ENCODE peak calls at places on chromosomes 5 and 9, in eight cellular contexts. One of them, this sample, is unnamed.

GRCh38 chr5:142298789-142299188 is 26.0 kb downstream of the SPRY4 start:
- DNase-seq in spleen: no peak
- DNase-seq in Peyer's patch: no peak
- DNase-seq in endothelial cell of umbilical vein: no peak
- DNase-seq in body of pancreas: no peak
- DNase-seq in HCT116: no peak
- DNase-seq in stomach: no peak
- DNase-seq in uterus: no peak
- DNase-seq in this sample: no peak

GRCh38 chr5:111151998-111152397 is 59.9 kb downstream of the WDR36 start:
- DNase-seq in Peyer's patch: no peak
- DNase-seq in HCT116: no peak
- DNase-seq in spleen: no peak
- DNase-seq in endothelial cell of umbilical vein: no peak
- DNase-seq in uterus: no peak
- DNase-seq in body of pancreas: no peak
- DNase-seq in stomach: no peak
- DNase-seq in this sample: no peak

GRCh38 chr9:35771524-35771923 is 17.4 kb upstream of the MSMP start:
- DNase-seq in stomach: peak; percentile 77
- DNase-seq in uterus: no peak
- DNase-seq in endothelial cell of umbilical vein: peak; percentile 94
- DNase-seq in spleen: no peak
- DNase-seq in body of pancreas: peak; percentile 79
- DNase-seq in Peyer's patch: no peak
- DNase-seq in HCT116: no peak
- DNase-seq in this sample: no peak

GRCh38 chr5:172661536-172661935 is 20.5 kb downstream of the NEURL1B start:
- DNase-seq in spleen: peak; percentile 36
- DNase-seq in Peyer's patch: no peak
- DNase-seq in uterus: no peak
- DNase-seq in stomach: no peak
- DNase-seq in HCT116: no peak
- DNase-seq in endothelial cell of umbilical vein: no peak
- DNase-seq in body of pancreas: no peak
- DNase-seq in this sample: no peak

GRCh38 chr5:123763201-123763600 is 251.2 kb downstream of the CSNK1G3 start:
- DNase-seq in body of pancreas: no peak
- DNase-seq in endothelial cell of umbilical vein: no peak
- DNase-seq in Peyer's patch: no peak
- DNase-seq in spleen: no peak
- DNase-seq in stomach: no peak
- DNase-seq in uterus: no peak
- DNase-seq in HCT116: no peak
- DNase-seq in this sample: no peak

GRCh38 chr5:80797428-80798024 is 142.7 kb upstream of the DHFR start:
- DNase-seq in spleen: no peak
- DNase-seq in endothelial cell of umbilical vein: no peak
- DNase-seq in HCT116: no peak
- DNase-seq in uterus: no peak
- DNase-seq in stomach: no peak
- DNase-seq in Peyer's patch: no peak
- DNase-seq in body of pancreas: no peak
- DNase-seq in this sample: no peak

GRCh38 chr9:92887880-92888338 is 10.1 kb upstream of the ZNF484 start:
- DNase-seq in spleen: no peak
- DNase-seq in HCT116: no peak
- DNase-seq in Peyer's patch: no peak
- DNase-seq in uterus: no peak
- DNase-seq in endothelial cell of umbilical vein: no peak
- DNase-seq in stomach: no peak
- DNase-seq in body of pancreas: no peak
- DNase-seq in this sample: no peak

GRCh38 chr9:75624984-75625383 is 265.5 kb upstream of the PCSK5 start:
- DNase-seq in Peyer's patch: no peak
- DNase-seq in body of pancreas: no peak
- DNase-seq in stomach: no peak
- DNase-seq in spleen: no peak
- DNase-seq in uterus: no peak
- DNase-seq in endothelial cell of umbilical vein: no peak
- DNase-seq in HCT116: no peak
- DNase-seq in this sample: no peak

GRCh38 chr5:172644229-172644628 is 3.2 kb downstream of the NEURL1B start:
- DNase-seq in stomach: no peak
- DNase-seq in Peyer's patch: peak; percentile 86
- DNase-seq in body of pancreas: no peak
- DNase-seq in spleen: no peak
- DNase-seq in uterus: no peak
- DNase-seq in endothelial cell of umbilical vein: no peak
- DNase-seq in HCT116: no peak
- DNase-seq in this sample: no peak

GRCh38 chr5:84017704-84018240 is 297.1 kb upstream of the HAPLN1 start:
- DNase-seq in uterus: no peak
- DNase-seq in stomach: no peak
- DNase-seq in body of pancreas: no peak
- DNase-seq in Peyer's patch: no peak
- DNase-seq in endothelial cell of umbilical vein: peak; percentile 41
- DNase-seq in spleen: no peak
- DNase-seq in HCT116: no peak
- DNase-seq in this sample: no peak

GRCh38 chr5:35881758-35882157 is 25.1 kb downstream of the IL7R start:
- DNase-seq in body of pancreas: no peak
- DNase-seq in endothelial cell of umbilical vein: no peak
- DNase-seq in Peyer's patch: no peak
- DNase-seq in stomach: no peak
- DNase-seq in spleen: no peak
- DNase-seq in uterus: no peak
- DNase-seq in HCT116: no peak
- DNase-seq in this sample: no peak

GRCh38 chr9:81382281-81382680 is 307.1 kb downstream of the TLE1 start:
- DNase-seq in Peyer's patch: no peak
- DNase-seq in body of pancreas: no peak
- DNase-seq in spleen: no peak
- DNase-seq in HCT116: no peak
- DNase-seq in stomach: no peak
- DNase-seq in endothelial cell of umbilical vein: no peak
- DNase-seq in uterus: no peak
- DNase-seq in this sample: no peak

GRCh38 chr9:138043411-138044345 is 166.1 kb downstream of the CACNA1B start:
- DNase-seq in uterus: no peak
- DNase-seq in body of pancreas: peak; percentile 5
- DNase-seq in stomach: peak; percentile 17
- DNase-seq in HCT116: no peak
- DNase-seq in endothelial cell of umbilical vein: no peak
- DNase-seq in Peyer's patch: peak; percentile 23
- DNase-seq in spleen: peak; percentile 45
- DNase-seq in this sample: no peak

GRCh38 chr9:129318121-129319075 is 140.3 kb upstream of the IER5L start:
- DNase-seq in spleen: peak; percentile 64
- DNase-seq in endothelial cell of umbilical vein: no peak
- DNase-seq in HCT116: no peak
- DNase-seq in Peyer's patch: peak; percentile 44
- DNase-seq in stomach: peak; percentile 23
- DNase-seq in uterus: peak; percentile 46
- DNase-seq in body of pancreas: no peak
- DNase-seq in this sample: peak; percentile 69

GRCh38 chr9:121642758-121643157 is 8.7 kb upstream of the DAB2IP start:
- DNase-seq in uterus: no peak
- DNase-seq in body of pancreas: no peak
- DNase-seq in stomach: no peak
- DNase-seq in Peyer's patch: no peak
- DNase-seq in HCT116: no peak
- DNase-seq in endothelial cell of umbilical vein: no peak
- DNase-seq in spleen: peak; percentile 4
- DNase-seq in this sample: no peak

GRCh38 chr9:27303219-27303618 is 6.3 kb upstream of the EQTN start:
- DNase-seq in Peyer's patch: no peak
- DNase-seq in endothelial cell of umbilical vein: no peak
- DNase-seq in spleen: no peak
- DNase-seq in stomach: no peak
- DNase-seq in body of pancreas: no peak
- DNase-seq in uterus: no peak
- DNase-seq in HCT116: no peak
- DNase-seq in this sample: peak; percentile 17

GRCh38 chr5:99019812-99020697 is 91.2 kb upstream of the CHD1 start:
- DNase-seq in stomach: no peak
- DNase-seq in Peyer's patch: no peak
- DNase-seq in spleen: no peak
- DNase-seq in HCT116: peak; percentile 65
- DNase-seq in body of pancreas: no peak
- DNase-seq in endothelial cell of umbilical vein: peak; percentile 93
- DNase-seq in uterus: no peak
- DNase-seq in this sample: no peak

GRCh38 chr9:34505370-34506120 is 17.2 kb downstream of the ENHO start:
- DNase-seq in HCT116: no peak
- DNase-seq in stomach: no peak
- DNase-seq in Peyer's patch: peak; percentile 14
- DNase-seq in uterus: no peak
- DNase-seq in body of pancreas: no peak
- DNase-seq in endothelial cell of umbilical vein: no peak
- DNase-seq in spleen: no peak
- DNase-seq in this sample: no peak

GRCh38 chr9:106387965-106388364 is 475.0 kb upstream of the ZNF462 start:
- DNase-seq in Peyer's patch: no peak
- DNase-seq in body of pancreas: no peak
- DNase-seq in spleen: no peak
- DNase-seq in HCT116: no peak
- DNase-seq in stomach: no peak
- DNase-seq in endothelial cell of umbilical vein: no peak
- DNase-seq in uterus: no peak
- DNase-seq in this sample: no peak
- H3K4me1 ChIP-seq in Peyer's patch: no peaks in the 10 kb centered on the region
- H3K4me1 ChIP-seq in body of pancreas: no peaks in the 10 kb centered on the region
- H3K4me1 ChIP-seq in spleen: no peaks in the 10 kb centered on the region
- H3K4me1 ChIP-seq in HCT116: no peaks in the 10 kb centered on the region
- H3K4me1 ChIP-seq in stomach: no peaks in the 10 kb centered on the region
- H3K4me1 ChIP-seq in endothelial cell of umbilical vein: no peaks in the 10 kb centered on the region
- H3K4me1 ChIP-seq in uterus: no peaks in the 10 kb centered on the region
- H3K4me1 ChIP-seq in this sample: no peaks in the 10 kb centered on the region

GRCh38 chr5:163459888-163460561 is at the start of gene NUDCD2:
- DNase-seq in stomach: peak; percentile 95
- DNase-seq in endothelial cell of umbilical vein: peak; percentile 99
- DNase-seq in spleen: peak; percentile 99
- DNase-seq in uterus: peak; percentile 96
- DNase-seq in HCT116: peak; percentile 97
- DNase-seq in Peyer's patch: peak; percentile 97
- DNase-seq in body of pancreas: peak; percentile 96
- DNase-seq in this sample: peak; percentile 97
- TF ChIP-seq CTCF in stomach: peak; percentile 12
- TF ChIP-seq CTCF in endothelial cell of umbilical vein: peak; percentile 45
- TF ChIP-seq CTCF in spleen: peak; percentile 18
- TF ChIP-seq CTCF in uterus: peak; percentile 25
- TF ChIP-seq CTCF in HCT116: peak; percentile 24
- TF ChIP-seq CTCF in Peyer's patch: peak; percentile 28
- TF ChIP-seq CTCF in body of pancreas: no peak
- TF ChIP-seq CTCF in this sample: no peak

GRCh38 chr5:126591549-126591948 is 3.5 kb downstream of the ALDH7A1 start:
- DNase-seq in body of pancreas: no peak
- DNase-seq in stomach: no peak
- DNase-seq in uterus: no peak
- DNase-seq in endothelial cell of umbilical vein: no peak
- DNase-seq in spleen: no peak
- DNase-seq in HCT116: no peak
- DNase-seq in Peyer's patch: no peak
- DNase-seq in this sample: no peak

GRCh38 chr5:126595486-126596083 is 566 bp upstream of the ALDH7A1 start:
- DNase-seq in body of pancreas: no peak
- DNase-seq in endothelial cell of umbilical vein: no peak
- DNase-seq in HCT116: no peak
- DNase-seq in Peyer's patch: no peak
- DNase-seq in spleen: no peak
- DNase-seq in stomach: no peak
- DNase-seq in uterus: no peak
- DNase-seq in this sample: no peak

GRCh38 chr5:126594077-126594476 is 942 bp downstream of the ALDH7A1 start:
- DNase-seq in spleen: no peak
- DNase-seq in body of pancreas: no peak
- DNase-seq in HCT116: no peak
- DNase-seq in stomach: no peak
- DNase-seq in uterus: no peak
- DNase-seq in endothelial cell of umbilical vein: peak; percentile 25
- DNase-seq in Peyer's patch: no peak
- DNase-seq in this sample: no peak

GRCh38 chr5:126597156-126597555 is 2.1 kb upstream of the ALDH7A1 start:
- DNase-seq in body of pancreas: no peak
- DNase-seq in uterus: no peak
- DNase-seq in HCT116: no peak
- DNase-seq in spleen: no peak
- DNase-seq in stomach: no peak
- DNase-seq in Peyer's patch: no peak
- DNase-seq in endothelial cell of umbilical vein: peak; percentile 92
- DNase-seq in this sample: no peak

DNA sequence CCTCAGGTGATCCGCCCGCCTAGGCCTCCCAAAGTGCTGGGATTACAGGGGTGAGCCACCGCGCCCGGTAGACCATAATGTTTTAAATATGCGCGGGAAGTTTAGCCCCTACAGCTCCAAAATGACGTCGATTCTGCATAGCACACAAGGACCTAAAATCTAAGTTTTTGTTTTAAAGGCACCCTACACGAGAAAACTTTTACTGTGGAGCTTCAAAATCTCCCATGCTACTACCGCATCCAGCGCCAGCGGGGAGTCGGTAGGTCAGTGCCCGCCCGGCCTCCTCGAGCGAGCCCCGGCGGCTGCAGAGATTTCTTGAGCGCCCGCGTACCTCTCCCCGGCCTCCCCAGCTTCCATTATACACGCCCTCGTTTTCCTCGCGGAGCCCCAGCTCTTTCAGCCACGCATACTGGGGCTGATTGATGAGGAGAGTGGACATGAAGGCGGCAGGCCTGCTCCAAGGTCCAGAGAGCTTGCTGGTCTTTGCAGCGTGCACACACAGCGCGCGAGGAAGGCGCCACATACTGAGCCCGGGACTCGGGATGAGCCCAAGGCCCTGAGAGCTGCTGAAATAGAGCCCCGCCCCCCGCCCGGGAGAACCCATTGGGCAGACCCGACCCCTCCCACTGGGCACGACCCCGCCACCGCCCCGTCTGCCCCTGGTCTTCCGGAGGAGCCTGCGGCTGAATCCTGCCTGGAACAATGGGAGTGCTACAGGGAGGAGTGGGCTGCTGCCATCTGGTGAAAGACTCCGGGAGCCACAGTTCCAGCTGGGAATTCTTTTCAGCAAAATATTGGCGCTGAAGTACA is at the start of gene ALDH7A1:
- DNase-seq in Peyer's patch: peak; percentile 90
- DNase-seq in HCT116: peak; percentile 83
- DNase-seq in spleen: peak; percentile 87
- DNase-seq in stomach: peak; percentile 89
- DNase-seq in uterus: peak; percentile 92
- DNase-seq in body of pancreas: peak; percentile 96
- DNase-seq in endothelial cell of umbilical vein: peak; percentile 96
- DNase-seq in this sample: peak; percentile 95
- TF ChIP-seq POLR2A in Peyer's patch: peak; percentile 41
- TF ChIP-seq POLR2A in HCT116: peak; percentile 91
- TF ChIP-seq POLR2A in spleen: peak; percentile 34
- TF ChIP-seq POLR2A in stomach: no peak
- TF ChIP-seq POLR2A in uterus: peak; percentile 57
- TF ChIP-seq POLR2A in body of pancreas: peak; percentile 67
- TF ChIP-seq POLR2A in endothelial cell of umbilical vein: peak; percentile 94
- TF ChIP-seq POLR2A in this sample: peak; percentile 42

GRCh38 chr5:150137168-150137957 is 18.3 kb downstream of the PDGFRB start:
- DNase-seq in endothelial cell of umbilical vein: peak; percentile 63
- DNase-seq in spleen: no peak
- DNase-seq in stomach: peak; percentile 38
- DNase-seq in body of pancreas: no peak
- DNase-seq in Peyer's patch: no peak
- DNase-seq in uterus: no peak
- DNase-seq in HCT116: no peak
- DNase-seq in this sample: no peak
- H3K4me1 ChIP-seq in endothelial cell of umbilical vein: peaks cover 24% of the 10 kb centered on the region
- H3K4me1 ChIP-seq in spleen: peaks cover 86% of the 10 kb centered on the region
- H3K4me1 ChIP-seq in stomach: peaks cover 63% of the 10 kb centered on the region
- H3K4me1 ChIP-seq in body of pancreas: peaks cover 25% of the 10 kb centered on the region
- H3K4me1 ChIP-seq in Peyer's patch: no peaks in the 10 kb centered on the region
- H3K4me1 ChIP-seq in uterus: peaks cover 50% of the 10 kb centered on the region
- H3K4me1 ChIP-seq in HCT116: peaks cover 7% of the 10 kb centered on the region
- H3K4me1 ChIP-seq in this sample: peaks cover 22% of the 10 kb centered on the region

This sample was measured in adrenal gland.